ENCODE peak calls at places on chromosome 1, in five cellular contexts. M is tibial artery; T is hepatocyte; N is stimulated activated CD4-positive, alpha-beta T cell treated with anti-CD3 and anti-CD28 coated beads, Interleukin-1b, Interleukin-23, amount 100 ng/mL, for 24 hours; I is cardiac fibroblast. D is an unnamed sample.
A peak's percentile ranks its signal among the peaks of the same experiment; 100 is the strongest.

GRCh38 chr1:54160351-54160750 is 7.6 kb upstream of the CDCP2 start:
- DNase-seq in T (no peak), I (no peak), M (no peak), N (no peak), D (no peak)

GRCh38 chr1:175597969-175598765 is 145.2 kb downstream of the TNR start:
- DNase-seq in I (peak; percentile 12), T (no peak), N (no peak), M (no peak), D (no peak)

GRCh38 chr1:43914576-43915525 is 18.8 kb upstream of the ARTN start:
- DNase-seq in M (no peak), T (no peak), I (no peak), N (no peak), D (no peak)

GRCh38 chr1:175792126-175792525 is 48.7 kb upstream of the TNR start:
- DNase-seq in M (no peak), N (no peak), I (no peak), T (no peak), D (no peak)

GRCh38 chr1:215797859-215798258 is 230.8 kb downstream of the KCTD3 start:
- DNase-seq in I (no peak), T (no peak), N (no peak), M (no peak), D (no peak)

GRCh38 chr1:108609483-108610066 is 49.7 kb downstream of the EEIG2 start:
- DNase-seq in T (no peak), I (no peak), N (no peak), M (no peak), D (no peak)

GRCh38 chr1:225772323-225772768 is 5.3 kb upstream of the SRP9 start:
- DNase-seq in M (peak; percentile 90), N (no peak), I (peak; percentile 92), T (peak; percentile 94), D (peak; percentile 65)

GRCh38 chr1:247885011-247885410 is 10.4 kb upstream of the OR2W3 start:
- DNase-seq in I (peak; percentile 29), T (no peak), N (no peak), M (no peak), D (no peak)

GRCh38 chr1:17010601-17011438 is 908 bp downstream of the ATP13A2 start:
- DNase-seq in N (no peak), I (peak; percentile 47), T (no peak), M (no peak), D (no peak)

GRCh38 chr1:94866178-94866822 is 46.1 kb downstream of the SLC44A3 start:
- DNase-seq in N (no peak), I (peak; percentile 19), M (no peak), T (no peak), D (no peak)

GRCh38 chr1:66231162-66232077 is 302.5 kb upstream of the SGIP1 start:
- DNase-seq in I (peak; percentile 58), T (no peak), N (no peak), M (no peak), D (no peak)

GRCh38 chr1:226772456-226773139 is 33.5 kb upstream of the ITPKB start:
- DNase-seq in T (no peak), I (no peak), N (no peak), M (no peak), D (no peak)

D was measured in D721Med.